ENCODE peak calls at places on chromosome 9, in seven cellular contexts. E is neural progenitor cell; A is stimulated activated CD8-positive, alpha-beta memory T cell treated with anti-CD3 and anti-CD28 coated beads, Interleukin-7, amount 100 ng/mL, for 1 hour; W is prostate gland; R is COR-L47; K is OCI-M1; Z is tibial nerve. M is an unnamed sample.

GRCh38 chr9:124133752-124134151 is 122.2 kb downstream of the LHX2 start:
- DNase-seq in E (peak), Z (peak), R (peak), K (peak), A (no peak), W (no peak), M (peak)

GRCh38 chr9:135335691-135336181 is 143.8 kb upstream of the PPP1R26 start:
- DNase-seq in K (no peak), W (no peak), Z (no peak), R (no peak), A (no peak), E (no peak), M (no peak)

GRCh38 chr9:74867483-74867882 is 20.2 kb downstream of the TRPM6 start:
- DNase-seq in Z (no peak), K (no peak), W (no peak), R (no peak), A (no peak), E (no peak), M (no peak)

GRCh38 chr9:133963166-133963565 is 29.0 kb downstream of the VAV2 start:
- DNase-seq in K (no peak), E (no peak), R (no peak), Z (no peak), W (no peak), A (no peak), M (no peak)

GRCh38 chr9:136487672-136488071 is 4.8 kb upstream of the SEC16A start:
- DNase-seq in W (no peak), K (no peak), A (no peak), E (no peak), R (no peak), Z (no peak), M (no peak)

GRCh38 chr9:99285965-99286364 is 63.9 kb downstream of the SEC61B start:
- DNase-seq in E (no peak), W (no peak), A (no peak), Z (no peak), R (no peak), K (no peak), M (no peak)

GRCh38 chr9:122498883-122499288 is 11.7 kb upstream of the OR1J2 start:
- DNase-seq in W (peak), R (peak), Z (no peak), E (peak), A (no peak), K (peak), M (peak)

GRCh38 chr9:14616188-14616982 is 76.8 kb downstream of the ZDHHC21 start:
- DNase-seq in W (no peak), E (peak), R (peak), Z (no peak), K (peak), A (no peak), M (peak)

GRCh38 chr9:97938081-97938644 is at the start of gene HEMGN:
- DNase-seq in W (no peak), A (no peak), E (no peak), Z (no peak), R (no peak), K (peak), M (no peak)

GRCh38 chr9:16278420-16278999 is 592.0 kb downstream of the BNC2 start:
- DNase-seq in K (no peak), A (no peak), Z (no peak), E (no peak), R (no peak), W (no peak), M (no peak)

GRCh38 chr9:29214162-29214520 is 1640.9 kb upstream of the C9orf72 start:
- DNase-seq in A (no peak), R (peak), E (peak), W (no peak), Z (no peak), K (peak), M (peak)

GRCh38 chr9:8571648-8572047 is 772.1 kb upstream of the DMAC1 start:
- DNase-seq in A (no peak), R (no peak), E (no peak), K (no peak), Z (no peak), W (no peak), M (peak)

GRCh38 chr9:116243708-116244107 is 90.1 kb downstream of the PAPPA start:
- DNase-seq in R (no peak), A (no peak), E (no peak), W (no peak), Z (no peak), K (no peak), M (no peak)

GRCh38 chr9:33850677-33851076 is 33.7 kb downstream of the UBE2R2 start:
- DNase-seq in A (no peak), W (no peak), E (no peak), Z (no peak), K (no peak), R (no peak), M (no peak)

GRCh38 chr9:36788534-36788933 is 215.8 kb downstream of the MELK start:
- DNase-seq in W (no peak), E (peak), K (peak), R (no peak), Z (no peak), A (no peak), M (peak)

GRCh38 chr9:126690431-126691051 is 76.8 kb downstream of the LMX1B start:
- DNase-seq in E (peak), R (peak), Z (no peak), W (peak), A (no peak), K (peak), M (peak)

GRCh38 chr9:121246821-121247511 is 21.0 kb upstream of the GSN start:
- DNase-seq in Z (no peak), R (no peak), W (no peak), K (no peak), E (no peak), A (no peak), M (no peak)

GRCh38 chr9:75798484-75798883 is 92.0 kb upstream of the PCSK5 start:
- DNase-seq in W (no peak), Z (no peak), K (no peak), R (no peak), E (no peak), A (no peak), M (no peak)

GRCh38 chr9:125758986-125759811 is 12.0 kb downstream of the PBX3 start:
- DNase-seq in A (no peak), R (peak), E (peak), W (no peak), K (peak), Z (no peak), M (peak)

GRCh38 chr9:69030851-69031645 is 4.5 kb upstream of the FXN start:
- DNase-seq in A (no peak), Z (no peak), K (no peak), E (no peak), W (no peak), R (no peak), M (no peak)

GRCh38 chr9:13410566-13411031 is 131.1 kb upstream of the MPDZ start:
- DNase-seq in Z (no peak), A (no peak), E (no peak), K (no peak), W (peak), R (no peak), M (no peak)

GRCh38 chr9:96044401-96044800 is 168.9 kb downstream of the ERCC6L2 start:
- DNase-seq in K (no peak), R (no peak), Z (no peak), A (no peak), E (no peak), W (no peak), M (no peak)

GRCh38 chr9:85178486-85178885 is 509.0 kb downstream of the NTRK2 start:
- DNase-seq in R (peak), K (no peak), Z (no peak), A (no peak), W (no peak), E (peak), M (peak)

GRCh38 chr9:111094433-111095421 is 56.5 kb upstream of the LPAR1 start:
- DNase-seq in A (no peak), R (no peak), K (peak), Z (no peak), W (no peak), E (no peak), M (no peak)

GRCh38 chr9:35538361-35539234 is 48.7 kb downstream of the RUSC2 start:
- DNase-seq in A (no peak), K (no peak), E (peak), Z (peak), W (no peak), R (no peak), M (peak)

GRCh38 chr9:116543731-116544400 is 143.2 kb upstream of the TRIM32 start:
- DNase-seq in K (no peak), W (no peak), R (no peak), Z (no peak), E (no peak), A (no peak), M (no peak)

GRCh38 chr9:137243626-137244485 is 2.8 kb downstream of the TUBB4B start:
- DNase-seq in R (no peak), A (no peak), E (no peak), W (no peak), K (no peak), Z (no peak), M (peak)

GRCh38 chr9:4691794-4692193 is 12.4 kb downstream of the CDC37L1 start:
- DNase-seq in K (no peak), A (no peak), W (no peak), Z (no peak), R (no peak), E (no peak), M (no peak)

GRCh38 chr9:121404906-121405305 is 34.9 kb upstream of the STOM start:
- DNase-seq in E (no peak), A (no peak), R (no peak), K (no peak), Z (no peak), W (no peak), M (no peak)

GRCh38 chr9:74952281-74953151 is at the start of gene C9orf40:
- DNase-seq in Z (peak), R (peak), A (peak), E (peak), W (peak), K (peak), M (peak)

GRCh38 chr9:114465417-114465816 is 39.9 kb downstream of the WHRN start:
- DNase-seq in Z (no peak), E (no peak), W (no peak), K (no peak), R (no peak), A (no peak), M (no peak)

GRCh38 chr9:109107402-109108240 is 12.1 kb downstream of the TMEM245 start:
- DNase-seq in W (no peak), R (no peak), A (no peak), K (peak), Z (no peak), E (no peak), M (peak)